ENCODE peak calls at places on chromosomes 3 and 15, in ten cellular contexts. One of them, this sample, is unnamed.

GRCh38 chr3:88301273-88302002 is 151.7 kb downstream of the C3orf38 start:
- DNase-seq in testis: no peak
- DNase-seq in A549: peak
- DNase-seq in thyroid gland: no peak
- DNase-seq in cardiac fibroblast: no peak
- DNase-seq in CD8-positive, alpha-beta memory T cell: no peak
- DNase-seq in SJSA1: no peak
- DNase-seq in endothelial cell of umbilical vein: no peak
- DNase-seq in fibroblast of lung: peak
- DNase-seq in mammary epithelial cell: no peak
- DNase-seq in this sample: no peak

GRCh38 chr15:69535101-69535638 is 82.6 kb downstream of the RPLP1 start:
- DNase-seq in testis: no peak
- DNase-seq in A549: no peak
- DNase-seq in thyroid gland: no peak
- DNase-seq in cardiac fibroblast: peak
- DNase-seq in CD8-positive, alpha-beta memory T cell: no peak
- DNase-seq in SJSA1: peak
- DNase-seq in endothelial cell of umbilical vein: no peak
- DNase-seq in fibroblast of lung: peak
- DNase-seq in mammary epithelial cell: peak
- DNase-seq in this sample: no peak

GRCh38 chr3:105223815-105224214 is 142.9 kb upstream of the ALCAM start:
- DNase-seq in testis: no peak
- DNase-seq in A549: no peak
- DNase-seq in thyroid gland: no peak
- DNase-seq in cardiac fibroblast: no peak
- DNase-seq in CD8-positive, alpha-beta memory T cell: no peak
- DNase-seq in SJSA1: no peak
- DNase-seq in endothelial cell of umbilical vein: no peak
- DNase-seq in fibroblast of lung: no peak
- DNase-seq in mammary epithelial cell: no peak
- DNase-seq in this sample: no peak

GRCh38 chr3:9397911-9398714 is 698 bp downstream of the SETD5 start:
- DNase-seq in testis: peak
- DNase-seq in A549: peak
- DNase-seq in thyroid gland: peak
- DNase-seq in cardiac fibroblast: peak
- DNase-seq in CD8-positive, alpha-beta memory T cell: peak
- DNase-seq in SJSA1: peak
- DNase-seq in endothelial cell of umbilical vein: no peak
- DNase-seq in fibroblast of lung: peak
- DNase-seq in mammary epithelial cell: peak
- DNase-seq in this sample: no peak

GRCh38 chr3:114884213-114884923 is 262.7 kb downstream of the ZBTB20 start:
- DNase-seq in testis: no peak
- DNase-seq in A549: no peak
- DNase-seq in thyroid gland: no peak
- DNase-seq in cardiac fibroblast: no peak
- DNase-seq in CD8-positive, alpha-beta memory T cell: no peak
- DNase-seq in SJSA1: no peak
- DNase-seq in endothelial cell of umbilical vein: no peak
- DNase-seq in fibroblast of lung: no peak
- DNase-seq in mammary epithelial cell: no peak
- DNase-seq in this sample: no peak

GRCh38 chr15:99911824-99912223 is 178.6 kb upstream of the LYSMD4 start:
- DNase-seq in testis: no peak
- DNase-seq in A549: no peak
- DNase-seq in thyroid gland: peak
- DNase-seq in cardiac fibroblast: peak
- DNase-seq in CD8-positive, alpha-beta memory T cell: no peak
- DNase-seq in SJSA1: no peak
- DNase-seq in endothelial cell of umbilical vein: no peak
- DNase-seq in fibroblast of lung: peak
- DNase-seq in mammary epithelial cell: no peak
- DNase-seq in this sample: no peak

GRCh38 chr3:187823802-187824201 is 78.5 kb upstream of the BCL6 start:
- DNase-seq in testis: no peak
- DNase-seq in A549: no peak
- DNase-seq in thyroid gland: no peak
- DNase-seq in cardiac fibroblast: no peak
- DNase-seq in CD8-positive, alpha-beta memory T cell: no peak
- DNase-seq in SJSA1: no peak
- DNase-seq in endothelial cell of umbilical vein: no peak
- DNase-seq in fibroblast of lung: no peak
- DNase-seq in mammary epithelial cell: no peak
- DNase-seq in this sample: no peak

GRCh38 chr3:24416224-24416623 is 78.4 kb downstream of the THRB start:
- DNase-seq in testis: no peak
- DNase-seq in A549: no peak
- DNase-seq in thyroid gland: no peak
- DNase-seq in cardiac fibroblast: no peak
- DNase-seq in CD8-positive, alpha-beta memory T cell: no peak
- DNase-seq in SJSA1: peak
- DNase-seq in endothelial cell of umbilical vein: no peak
- DNase-seq in fibroblast of lung: peak
- DNase-seq in mammary epithelial cell: no peak
- DNase-seq in this sample: no peak

GRCh38 chr15:59436774-59437472 is 1.1 kb upstream of the FAM81A start:
- DNase-seq in testis: no peak
- DNase-seq in A549: no peak
- DNase-seq in thyroid gland: no peak
- DNase-seq in cardiac fibroblast: peak
- DNase-seq in CD8-positive, alpha-beta memory T cell: no peak
- DNase-seq in SJSA1: peak
- DNase-seq in endothelial cell of umbilical vein: peak
- DNase-seq in fibroblast of lung: no peak
- DNase-seq in mammary epithelial cell: no peak
- DNase-seq in this sample: no peak

GRCh38 chr3:111210003-111210699 is 138.5 kb downstream of the NECTIN3 start:
- DNase-seq in testis: no peak
- DNase-seq in A549: no peak
- DNase-seq in thyroid gland: no peak
- DNase-seq in cardiac fibroblast: peak
- DNase-seq in CD8-positive, alpha-beta memory T cell: no peak
- DNase-seq in SJSA1: no peak
- DNase-seq in endothelial cell of umbilical vein: no peak
- DNase-seq in fibroblast of lung: peak
- DNase-seq in mammary epithelial cell: peak
- DNase-seq in this sample: no peak

GRCh38 chr15:98678484-98678883 is 30.1 kb downstream of the IGF1R start:
- DNase-seq in testis: no peak
- DNase-seq in A549: no peak
- DNase-seq in thyroid gland: no peak
- DNase-seq in cardiac fibroblast: no peak
- DNase-seq in CD8-positive, alpha-beta memory T cell: no peak
- DNase-seq in SJSA1: no peak
- DNase-seq in endothelial cell of umbilical vein: no peak
- DNase-seq in fibroblast of lung: no peak
- DNase-seq in mammary epithelial cell: no peak
- DNase-seq in this sample: no peak

GRCh38 chr15:81117581-81117980 is 16.5 kb upstream of the CFAP161 start:
- DNase-seq in testis: no peak
- DNase-seq in A549: no peak
- DNase-seq in thyroid gland: no peak
- DNase-seq in cardiac fibroblast: no peak
- DNase-seq in CD8-positive, alpha-beta memory T cell: no peak
- DNase-seq in SJSA1: no peak
- DNase-seq in endothelial cell of umbilical vein: no peak
- DNase-seq in fibroblast of lung: no peak
- DNase-seq in mammary epithelial cell: no peak
- DNase-seq in this sample: no peak

GRCh38 chr3:56970401-56971002 is 90.0 kb upstream of the SPATA12 start:
- DNase-seq in testis: peak
- DNase-seq in A549: no peak
- DNase-seq in thyroid gland: peak
- DNase-seq in cardiac fibroblast: peak
- DNase-seq in CD8-positive, alpha-beta memory T cell: no peak
- DNase-seq in SJSA1: no peak
- DNase-seq in endothelial cell of umbilical vein: no peak
- DNase-seq in fibroblast of lung: no peak
- DNase-seq in mammary epithelial cell: no peak
- DNase-seq in this sample: no peak

DNA sequence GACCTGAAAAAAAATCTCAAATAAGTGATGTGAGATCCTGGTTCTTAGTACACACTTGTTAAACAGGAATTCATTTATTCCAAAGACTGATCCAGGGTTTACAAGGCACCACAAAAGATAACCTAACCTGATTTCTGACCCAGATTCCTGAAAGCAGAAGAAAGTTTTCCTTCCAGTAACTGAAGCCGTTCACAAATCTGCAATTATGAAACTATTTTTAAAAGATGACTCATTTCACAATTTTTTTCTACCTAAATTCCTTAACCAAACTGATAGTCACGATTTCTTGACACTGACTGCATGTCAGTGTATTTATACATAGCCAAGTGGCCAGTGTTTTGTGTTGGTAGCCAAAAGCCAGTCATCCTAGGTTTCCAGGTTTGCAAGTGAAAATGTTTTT is 17.1 kb downstream of the SLC9A9 start:
- DNase-seq in testis: no peak
- DNase-seq in A549: no peak
- DNase-seq in thyroid gland: no peak
- DNase-seq in cardiac fibroblast: peak
- DNase-seq in CD8-positive, alpha-beta memory T cell: no peak
- DNase-seq in SJSA1: no peak
- DNase-seq in endothelial cell of umbilical vein: peak
- DNase-seq in fibroblast of lung: peak
- DNase-seq in mammary epithelial cell: peak
- DNase-seq in this sample: no peak
- H3K4me3 ChIP-seq in testis: no peak
- H3K4me3 ChIP-seq in A549: no peak
- H3K4me3 ChIP-seq in thyroid gland: no peak
- H3K4me3 ChIP-seq in cardiac fibroblast: no peak
- H3K4me3 ChIP-seq in CD8-positive, alpha-beta memory T cell: no peak
- H3K4me3 ChIP-seq in SJSA1: no peak
- H3K4me3 ChIP-seq in endothelial cell of umbilical vein: no peak
- H3K4me3 ChIP-seq in fibroblast of lung: peak
- H3K4me3 ChIP-seq in mammary epithelial cell: no peak
- H3K4me3 ChIP-seq in this sample: no peak

DNA sequence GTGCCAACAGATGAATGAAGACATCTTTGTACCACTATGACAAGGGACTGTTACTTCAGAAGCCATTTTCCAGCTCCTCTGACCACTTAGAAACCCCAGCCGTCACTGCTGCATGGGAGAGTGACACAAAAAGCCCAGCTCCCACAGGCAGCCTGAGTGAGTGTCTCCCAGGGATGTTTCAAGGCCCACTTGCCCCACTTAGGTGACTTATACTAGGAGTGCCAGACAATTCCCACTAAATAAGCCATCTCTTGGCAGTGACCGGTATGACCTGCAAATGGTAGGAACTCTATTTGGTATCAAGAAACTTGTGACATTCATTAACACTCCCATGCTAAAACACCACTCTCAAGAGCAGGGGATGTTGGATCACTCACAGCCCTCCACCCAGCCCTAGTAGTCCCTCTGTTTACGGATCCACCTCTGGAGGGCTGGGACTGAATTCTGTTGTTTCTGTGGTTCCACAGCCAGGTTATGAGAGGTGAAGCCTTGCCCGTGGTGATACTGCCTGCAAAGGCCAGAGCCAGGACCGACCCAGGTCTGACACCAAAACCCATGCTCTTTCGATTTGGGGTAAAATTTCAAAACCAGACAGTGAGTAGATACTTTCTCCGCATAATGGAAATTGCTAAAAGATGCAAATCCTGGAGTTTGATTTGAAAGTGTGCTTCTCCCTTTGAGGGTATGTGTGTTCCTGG is 14.6 kb downstream of the RBP1 start:
- DNase-seq in testis: no peak
- DNase-seq in A549: no peak
- DNase-seq in thyroid gland: no peak
- DNase-seq in cardiac fibroblast: no peak
- DNase-seq in CD8-positive, alpha-beta memory T cell: no peak
- DNase-seq in SJSA1: no peak
- DNase-seq in endothelial cell of umbilical vein: no peak
- DNase-seq in fibroblast of lung: no peak
- DNase-seq in mammary epithelial cell: no peak
- DNase-seq in this sample: no peak
- H3K4me3 ChIP-seq in testis: no peak
- H3K4me3 ChIP-seq in A549: no peak
- H3K4me3 ChIP-seq in thyroid gland: no peak
- H3K4me3 ChIP-seq in cardiac fibroblast: no peak
- H3K4me3 ChIP-seq in CD8-positive, alpha-beta memory T cell: no peak
- H3K4me3 ChIP-seq in SJSA1: no peak
- H3K4me3 ChIP-seq in endothelial cell of umbilical vein: no peak
- H3K4me3 ChIP-seq in fibroblast of lung: no peak
- H3K4me3 ChIP-seq in mammary epithelial cell: no peak
- H3K4me3 ChIP-seq in this sample: no peak

GRCh38 chr15:67832965-67833503 is 6.8 kb downstream of the RNU6-1 start:
- DNase-seq in testis: no peak
- DNase-seq in A549: no peak
- DNase-seq in thyroid gland: no peak
- DNase-seq in cardiac fibroblast: no peak
- DNase-seq in CD8-positive, alpha-beta memory T cell: no peak
- DNase-seq in SJSA1: no peak
- DNase-seq in endothelial cell of umbilical vein: no peak
- DNase-seq in fibroblast of lung: no peak
- DNase-seq in mammary epithelial cell: no peak
- DNase-seq in this sample: no peak

GRCh38 chr15:67833504-67834248 is 6.2 kb downstream of the RNU6-1 start:
- DNase-seq in testis: peak
- DNase-seq in A549: peak
- DNase-seq in thyroid gland: peak
- DNase-seq in cardiac fibroblast: peak
- DNase-seq in CD8-positive, alpha-beta memory T cell: no peak
- DNase-seq in SJSA1: peak
- DNase-seq in endothelial cell of umbilical vein: peak
- DNase-seq in fibroblast of lung: no peak
- DNase-seq in mammary epithelial cell: no peak
- DNase-seq in this sample: no peak

GRCh38 chr15:67835349-67836133 is 4.3 kb downstream of the RNU6-1 start:
- DNase-seq in testis: no peak
- DNase-seq in A549: no peak
- DNase-seq in thyroid gland: no peak
- DNase-seq in cardiac fibroblast: no peak
- DNase-seq in CD8-positive, alpha-beta memory T cell: no peak
- DNase-seq in SJSA1: no peak
- DNase-seq in endothelial cell of umbilical vein: no peak
- DNase-seq in fibroblast of lung: no peak
- DNase-seq in mammary epithelial cell: no peak
- DNase-seq in this sample: no peak

GRCh38 chr15:67834593-67835348 is 5.1 kb downstream of the RNU6-1 start:
- DNase-seq in testis: no peak
- DNase-seq in A549: no peak
- DNase-seq in thyroid gland: peak
- DNase-seq in cardiac fibroblast: no peak
- DNase-seq in CD8-positive, alpha-beta memory T cell: no peak
- DNase-seq in SJSA1: no peak
- DNase-seq in endothelial cell of umbilical vein: no peak
- DNase-seq in fibroblast of lung: no peak
- DNase-seq in mammary epithelial cell: no peak
- DNase-seq in this sample: no peak

GRCh38 chr15:67834249-67834592 is 5.6 kb downstream of the RNU6-1 start:
- DNase-seq in testis: no peak
- DNase-seq in A549: no peak
- DNase-seq in thyroid gland: no peak
- DNase-seq in cardiac fibroblast: no peak
- DNase-seq in CD8-positive, alpha-beta memory T cell: no peak
- DNase-seq in SJSA1: no peak
- DNase-seq in endothelial cell of umbilical vein: no peak
- DNase-seq in fibroblast of lung: no peak
- DNase-seq in mammary epithelial cell: no peak
- DNase-seq in this sample: no peak
- H3K4me3 ChIP-seq in testis: no peak
- H3K4me3 ChIP-seq in A549: peak
- H3K4me3 ChIP-seq in thyroid gland: no peak
- H3K4me3 ChIP-seq in cardiac fibroblast: no peak
- H3K4me3 ChIP-seq in CD8-positive, alpha-beta memory T cell: peak
- H3K4me3 ChIP-seq in SJSA1: peak
- H3K4me3 ChIP-seq in endothelial cell of umbilical vein: no peak
- H3K4me3 ChIP-seq in fibroblast of lung: peak
- H3K4me3 ChIP-seq in mammary epithelial cell: no peak
- H3K4me3 ChIP-seq in this sample: peak

GRCh38 chr15:56901931-56902330 is 16.5 kb upstream of the TCF12 start:
- DNase-seq in testis: no peak
- DNase-seq in A549: no peak
- DNase-seq in thyroid gland: no peak
- DNase-seq in cardiac fibroblast: no peak
- DNase-seq in CD8-positive, alpha-beta memory T cell: no peak
- DNase-seq in SJSA1: no peak
- DNase-seq in endothelial cell of umbilical vein: no peak
- DNase-seq in fibroblast of lung: no peak
- DNase-seq in mammary epithelial cell: no peak
- DNase-seq in this sample: no peak
- H3K4me3 ChIP-seq in testis: no peak
- H3K4me3 ChIP-seq in A549: no peak
- H3K4me3 ChIP-seq in thyroid gland: no peak
- H3K4me3 ChIP-seq in cardiac fibroblast: no peak
- H3K4me3 ChIP-seq in CD8-positive, alpha-beta memory T cell: no peak
- H3K4me3 ChIP-seq in SJSA1: no peak
- H3K4me3 ChIP-seq in endothelial cell of umbilical vein: no peak
- H3K4me3 ChIP-seq in fibroblast of lung: no peak
- H3K4me3 ChIP-seq in mammary epithelial cell: no peak
- H3K4me3 ChIP-seq in this sample: no peak

This sample was measured in naive thymus-derived CD4-positive, alpha-beta T cell.